ENCODE peak calls at places on chromosome 12, in four cellular contexts. Q, U, Y and E are unnamed samples.

GRCh38 chr12:85424581-85425348 is 144.7 kb downstream of the ALX1 start:
- DNase-seq in U (peak; percentile 2), Q (no peak), Y (peak; percentile 66), E (no peak)

GRCh38 chr12:58919271-58920101 is 818 bp downstream of the LRIG3 start:
- DNase-seq in Y (peak; percentile 48), Q (peak; percentile 76), U (peak; percentile 58), E (peak; percentile 63)

GRCh38 chr12:58521796-58522195 is 398.5 kb downstream of the LRIG3 start:
- DNase-seq in U (no peak), Y (peak; percentile 85), Q (no peak), E (no peak)

GRCh38 chr12:40970320-40970907 is 217.7 kb upstream of the PDZRN4 start:
- DNase-seq in U (no peak), Y (peak; percentile 61), Q (no peak), E (no peak)

GRCh38 chr12:93530358-93530757 is 42.1 kb upstream of the SOCS2 start:
- DNase-seq in Y (no peak), Q (no peak), U (peak; percentile 62), E (no peak)

GRCh38 chr12:3633396-3633795 is 119.5 kb downstream of the CRACR2A start:
- DNase-seq in Q (no peak), Y (no peak), U (no peak), E (no peak)

GRCh38 chr12:5577239-5577638 is 145.3 kb downstream of the NTF3 start:
- DNase-seq in Y (no peak), Q (no peak), U (no peak), E (no peak)

GRCh38 chr12:108107293-108107692 is 21.8 kb upstream of the WSCD2 start:
- DNase-seq in Q (no peak), Y (no peak), U (no peak), E (no peak)

GRCh38 chr12:57872362-57872761 is 25.8 kb upstream of the CTDSP2 start:
- DNase-seq in U (no peak), Y (no peak), Q (no peak), E (no peak)

GRCh38 chr12:102702447-102703114 is 214.5 kb downstream of the PAH start:
- DNase-seq in Y (peak; percentile 25), U (peak; percentile 65), Q (peak; percentile 20), E (peak; percentile 22)

GRCh38 chr12:59182660-59183455 is 262.6 kb upstream of the LRIG3 start:
- DNase-seq in U (peak; percentile 3), Q (no peak), Y (peak; percentile 39), E (no peak)

GRCh38 chr12:53951577-53952334 is 2.9 kb upstream of the HOXC12 start:
- DNase-seq in Y (no peak), U (no peak), Q (no peak), E (no peak)

GRCh38 chr12:69880566-69880965 is 55.5 kb downstream of the MYRFL start:
- DNase-seq in Q (peak; percentile 6), Y (peak; percentile 47), U (peak; percentile 38), E (peak; percentile 44)

GRCh38 chr12:68225576-68226476 is at the start of gene IL26:
- DNase-seq in Y (no peak), U (no peak), Q (no peak), E (no peak)

GRCh38 chr12:24743891-24744793 is 204.8 kb downstream of the BCAT1 start:
- DNase-seq in Q (no peak), U (no peak), Y (no peak), E (no peak)

GRCh38 chr12:105466901-105467598 is 136.6 kb downstream of the C12orf75 start:
- DNase-seq in Y (no peak), Q (no peak), U (no peak), E (no peak)

GRCh38 chr12:5582541-5582940 is 150.6 kb downstream of the NTF3 start:
- DNase-seq in U (no peak), Y (no peak), Q (no peak), E (no peak)

GRCh38 chr12:86712425-86712843 is 456.2 kb upstream of the MGAT4C start:
- DNase-seq in Y (peak; percentile 98), U (peak; percentile 99), Q (peak; percentile 97), E (peak; percentile 99)

GRCh38 chr12:69588527-69588926 is 3.3 kb downstream of the CCT2 start:
- DNase-seq in Y (no peak), Q (no peak), U (no peak), E (no peak)

GRCh38 chr12:45713108-45713507 is 16.4 kb upstream of the ARID2 start:
- DNase-seq in Q (no peak), Y (no peak), U (peak; percentile 51), E (peak; percentile 56)

GRCh38 chr12:42798811-42799438 is 209.4 kb upstream of the PRICKLE1 start:
- DNase-seq in Y (peak; percentile 43), Q (peak; percentile 20), U (peak; percentile 76), E (peak; percentile 80)

GRCh38 chr12:38895446-38895845 is 9.9 kb downstream of the CPNE8 start:
- DNase-seq in U (no peak), Y (no peak), Q (no peak), E (no peak)

GRCh38 chr12:62466018-62466595 is 519 bp upstream of the MON2 start:
- DNase-seq in Y (peak; percentile 44), U (peak; percentile 32), Q (peak; percentile 27), E (peak; percentile 20)

GRCh38 chr12:87995581-87996178 is 33.5 kb downstream of the C12orf50 start:
- DNase-seq in U (peak; percentile 73), Q (peak; percentile 53), Y (peak; percentile 79), E (peak; percentile 45)

GRCh38 chr12:122051231-122051876 is 27.2 kb upstream of the MLXIP start:
- DNase-seq in Q (no peak), U (peak; percentile 44), Y (no peak), E (no peak)

GRCh38 chr12:93624595-93625294 is 52.3 kb downstream of the SOCS2 start:
- DNase-seq in U (peak; percentile 98), Q (peak; percentile 97), Y (peak; percentile 95), E (peak; percentile 96)

GRCh38 chr12:52023182-52023975 is 16.6 kb downstream of the TAMALIN start:
- DNase-seq in Q (peak; percentile 36), Y (peak; percentile 78), U (peak; percentile 56), E (peak; percentile 25)

GRCh38 chr12:93571360-93571853 is 1.1 kb upstream of the SOCS2 start:
- DNase-seq in Y (peak; percentile 63), Q (peak; percentile 72), U (peak; percentile 55), E (peak; percentile 31)

GRCh38 chr12:49537709-49538601 is 875 bp upstream of the KCNH3 start:
- DNase-seq in Q (no peak), Y (peak; percentile 15), U (no peak), E (no peak)

GRCh38 chr12:109377139-109377685 is 29.5 kb downstream of the MYO1H start:
- DNase-seq in U (no peak), Y (no peak), Q (no peak), E (no peak)

GRCh38 chr12:54251667-54252284 is 28.1 kb downstream of the CBX5 start:
- DNase-seq in U (peak; percentile 60), Q (no peak), Y (peak; percentile 65), E (peak; percentile 22)

DNA sequence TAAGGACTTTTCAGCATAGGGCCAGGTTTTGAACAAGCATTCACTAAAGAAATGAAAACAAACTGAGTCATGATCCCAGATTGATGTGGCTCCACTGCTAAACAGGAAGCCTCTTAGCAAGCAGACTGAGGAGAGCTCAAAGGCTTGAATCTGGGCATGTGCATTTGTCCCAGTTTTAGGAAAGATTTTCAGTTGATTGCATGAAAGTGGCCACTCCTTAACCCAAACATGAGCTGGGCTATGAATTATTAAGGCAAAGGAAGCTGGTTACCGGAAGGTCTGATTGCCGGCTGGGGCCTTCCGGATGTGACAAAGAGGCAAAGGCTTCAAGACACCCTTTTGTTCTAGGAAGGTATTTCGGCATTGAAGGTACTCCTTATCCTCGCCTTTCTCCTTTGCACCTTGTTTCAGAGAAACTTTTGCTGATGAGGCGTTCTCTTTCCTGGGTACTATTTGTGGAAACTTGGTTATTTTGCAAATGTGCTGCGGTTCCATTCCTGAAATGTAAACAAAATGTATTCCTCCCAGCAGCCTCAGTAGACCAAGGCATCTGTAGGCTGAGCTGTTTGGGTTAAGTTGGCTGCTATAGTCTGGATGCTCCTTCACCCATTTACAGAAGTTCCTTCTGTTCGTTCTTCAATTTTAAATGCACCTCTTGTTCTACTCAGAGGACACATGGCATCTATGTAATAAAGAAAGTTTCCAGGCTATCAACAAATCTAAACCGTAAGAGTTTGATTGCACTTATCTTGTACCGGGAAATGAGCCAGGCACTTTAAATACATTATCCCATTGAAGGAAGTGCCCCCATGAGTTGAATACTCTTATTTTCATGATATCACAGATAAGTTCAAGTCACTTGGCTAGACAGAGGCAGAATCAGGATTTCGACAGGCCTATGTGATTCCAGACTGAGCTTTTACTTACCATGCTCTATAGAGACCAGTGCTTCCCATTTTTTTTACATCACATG is 115.6 kb upstream of the METAP2 start:
- DNase-seq in Y (peak; percentile 23), Q (no peak), U (peak; percentile 39), E (no peak)
- H2AFZ ChIP-seq in Y (peak overlapping the region; percentile 46), Q (no peak overlapping the region), U (peak overlapping the region; percentile 76), E (peak overlapping the region; percentile 53)

GRCh38 chr12:123269980-123270379 is 1.7 kb downstream of the CDK2AP1 start:
- DNase-seq in U (no peak), Q (peak; percentile 29), Y (peak; percentile 26), E (no peak)

GRCh38 chr12:123269395-123269892 is 2.2 kb downstream of the CDK2AP1 start:
- DNase-seq in U (peak; percentile 61), Y (no peak), Q (peak; percentile 61), E (peak; percentile 65)

GRCh38 chr12:123267991-123268843 is 3.4 kb downstream of the CDK2AP1 start:
- DNase-seq in Q (no peak), Y (no peak), U (no peak), E (peak; percentile 15)

GRCh38 chr12:123267335-123267920 is 4.2 kb downstream of the CDK2AP1 start:
- DNase-seq in U (no peak), Y (no peak), Q (no peak), E (no peak)

DNA sequence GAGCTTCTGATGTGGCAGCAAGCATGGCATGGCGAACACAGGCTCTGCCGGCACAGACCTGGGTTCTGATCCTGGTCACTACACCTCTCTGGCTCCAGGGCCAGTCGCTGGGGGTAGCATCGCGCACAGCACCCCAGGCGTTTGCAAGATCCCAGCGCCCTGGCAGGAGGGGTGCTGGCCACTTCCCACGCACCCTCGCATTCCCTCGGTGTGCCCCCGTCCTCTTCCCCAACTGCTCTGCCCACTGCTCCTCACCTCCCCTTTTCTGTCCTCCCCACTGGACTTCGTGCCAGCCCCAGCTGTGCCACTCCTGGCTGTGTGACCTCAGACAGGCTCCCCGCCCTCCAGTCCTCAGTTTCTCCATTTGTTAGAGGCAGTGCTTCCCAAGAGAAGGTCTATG is 2.8 kb downstream of the CDK2AP1 start:
- DNase-seq in Q (no peak), Y (no peak), U (no peak), E (no peak)
- H3K4me3 ChIP-seq in Q (no peak overlapping the region), Y (no peak overlapping the region), U (peak overlapping the region; percentile 74), E (peak overlapping the region; percentile 44)

GRCh38 chr12:99224237-99224636 is 423.3 kb upstream of the GARIN6 start:
- DNase-seq in Q (no peak), Y (no peak), U (no peak), E (no peak)
- H2AFZ ChIP-seq in Q (no peak overlapping the region), Y (no peak overlapping the region), U (no peak overlapping the region), E (no peak overlapping the region)

GRCh38 chr12:112978163-112979081 is at the start of gene OAS2:
- DNase-seq in Y (peak; percentile 78), U (peak; percentile 48), Q (peak; percentile 71), E (no peak)
- H3K4me3 ChIP-seq in Y (peak within 1 kb of the TSS; percentile 64), U (peak within 1 kb of the TSS; percentile 5), Q (peak within 1 kb of the TSS; percentile 10), E (no peak within 1 kb of the TSS)

GRCh38 chr12:26195641-26196423 is 459 bp downstream of the SSPN start:
- DNase-seq in U (peak; percentile 31), Y (peak; percentile 74), Q (peak; percentile 70), E (peak; percentile 51)

GRCh38 chr12:26196424-26196722 is 1.0 kb downstream of the SSPN start:
- DNase-seq in U (peak; percentile 25), Y (no peak), Q (peak; percentile 6), E (peak; percentile 42)

GRCh38 chr12:26198742-26199141 is 3.4 kb downstream of the SSPN start:
- DNase-seq in U (peak; percentile 63), Y (peak; percentile 78), Q (peak; percentile 51), E (peak; percentile 80)

GRCh38 chr12:26195250-26195640 is at the start of gene SSPN:
- DNase-seq in U (peak; percentile 61), Q (peak; percentile 4), Y (peak; percentile 54), E (peak; percentile 68)

GRCh38 chr12:26197832-26198231 is 2.5 kb downstream of the SSPN start:
- DNase-seq in U (no peak), Q (no peak), Y (peak; percentile 36), E (peak; percentile 27)
- H2AFZ ChIP-seq in U (no peak overlapping the region), Q (no peak overlapping the region), Y (no peak overlapping the region), E (no peak overlapping the region)